ENCODE peak calls at places on chromosomes 5 and 9, in six cellular contexts. X, I, C, P, E and A are unnamed samples.

GRCh38 chr5:106397700-106398099 is 1273.0 kb downstream of the EFNA5 start:
- DNase-seq in X (no peak), I (no peak), C (no peak), P (no peak), E (no peak), A (peak)

GRCh38 chr5:160199410-160199911 is 29.8 kb upstream of the FABP6 start:
- DNase-seq in X (peak), I (peak), C (peak), P (peak), E (peak), A (peak)

GRCh38 chr5:131156385-131156784 is 8.7 kb downstream of the HINT1 start:
- DNase-seq in X (no peak), I (no peak), C (no peak), P (no peak), E (no peak), A (no peak)

GRCh38 chr9:96317335-96317980 is 15.5 kb upstream of the HSD17B3 start:
- DNase-seq in X (peak), I (peak), C (peak), P (peak), E (peak), A (peak)

GRCh38 chr9:131397100-131397790 is 3.4 kb downstream of the PRRC2B start:
- DNase-seq in X (no peak), I (peak), C (no peak), P (peak), E (no peak), A (peak)

GRCh38 chr5:82165740-82166530 is 112.2 kb downstream of the RPS23 start:
- DNase-seq in X (no peak), I (peak), C (peak), P (peak), E (peak), A (peak)

GRCh38 chr5:40518511-40518917 is 161.2 kb upstream of the PTGER4 start:
- DNase-seq in X (no peak), I (no peak), C (no peak), P (peak), E (no peak), A (no peak)

GRCh38 chr5:131461742-131462141 is 173.3 kb downstream of the RAPGEF6 start:
- DNase-seq in X (no peak), I (no peak), C (no peak), P (no peak), E (no peak), A (no peak)

GRCh38 chr5:143683459-143683858 is 128.5 kb upstream of the HMHB1 start:
- DNase-seq in X (no peak), I (no peak), C (no peak), P (no peak), E (no peak), A (no peak)

GRCh38 chr9:6488395-6488794 is 75.4 kb downstream of the UHRF2 start:
- DNase-seq in X (no peak), I (peak), C (no peak), P (no peak), E (no peak), A (no peak)

GRCh38 chr5:54722846-54723433 is 205.4 kb downstream of the SNX18 start:
- DNase-seq in X (no peak), I (no peak), C (no peak), P (no peak), E (no peak), A (no peak)

GRCh38 chr9:96062051-96062450 is 186.6 kb downstream of the ERCC6L2 start:
- DNase-seq in X (no peak), I (no peak), C (no peak), P (no peak), E (no peak), A (no peak)

GRCh38 chr9:14352549-14352948 is 38.6 kb upstream of the NFIB start:
- DNase-seq in X (no peak), I (no peak), C (no peak), P (no peak), E (peak), A (no peak)

GRCh38 chr9:129074106-129074505 is 6.8 kb upstream of the DOLPP1 start:
- DNase-seq in X (no peak), I (no peak), C (no peak), P (no peak), E (no peak), A (no peak)

GRCh38 chr5:94618029-94618492 is 343 bp downstream of the KIAA0825 start:
- DNase-seq in X (peak), I (peak), C (no peak), P (peak), E (peak), A (peak)